ENCODE peak calls at places on chromosomes 4 and X, in nine cellular contexts. R is PC-9; T is Peyer's patch; N is WERI-Rb-1; H is prostate gland; K is CD4-positive, alpha-beta T cell; D is substantia nigra; V is kidney; U is iPS DF 6.9. J is an unnamed sample.

GRCh38 chr4:186392017-186392416 is 126.0 kb downstream of the F11 start:
- DNase-seq in R (no peak), T (no peak), N (no peak), H (no peak), K (no peak), D (no peak), V (no peak), U (no peak), J (no peak)

GRCh38 chr4:113026556-113026955 is 22.9 kb upstream of the ANK2 start:
- DNase-seq in R (no peak), T (no peak), N (no peak), H (no peak), K (no peak), D (no peak), V (no peak), U (no peak), J (no peak)

GRCh38 chrX:152897216-152898144 is at the start of gene ZNF185:
- DNase-seq in R (peak), T (no peak), N (no peak), H (peak), K (no peak), D (no peak), V (peak), U (no peak), J (no peak)

GRCh38 chrX:129593137-129593536 is 53.1 kb downstream of the OCRL start:
- DNase-seq in R (peak), T (no peak), N (no peak), H (no peak), K (no peak), D (no peak), V (no peak), U (no peak), J (no peak)

GRCh38 chrX:101658661-101659477 is 781 bp downstream of the ARMCX2 start:
- DNase-seq in R (no peak), T (peak), N (peak), H (peak), K (peak), D (peak), V (peak), U (no peak), J (no peak)

GRCh38 chrX:110532527-110532926 is 173.9 kb downstream of the RTL9 start:
- DNase-seq in R (no peak), T (no peak), N (no peak), H (no peak), K (no peak), D (no peak), V (no peak), U (no peak), J (no peak)

GRCh38 chrX:16114640-16115039 is 8.7 kb upstream of the GRPR start:
- DNase-seq in R (no peak), T (no peak), N (no peak), H (no peak), K (no peak), D (no peak), V (no peak), U (no peak), J (no peak)

GRCh38 chrX:32744906-32745305 is 466.4 kb downstream of the DMD start:
- DNase-seq in R (no peak), T (no peak), N (no peak), H (no peak), K (no peak), D (no peak), V (no peak), U (no peak), J (no peak)

GRCh38 chrX:23885803-23886202 is 21.9 kb downstream of the APOO start:
- DNase-seq in R (no peak), T (no peak), N (no peak), H (no peak), K (no peak), D (no peak), V (no peak), U (no peak), J (no peak)

GRCh38 chrX:21725498-21725897 is 32.4 kb downstream of the SMPX start:
- DNase-seq in R (no peak), T (no peak), N (peak), H (no peak), K (no peak), D (no peak), V (no peak), U (no peak), J (no peak)

GRCh38 chr4:36312511-36312910 is 31.1 kb downstream of the DTHD1 start:
- DNase-seq in R (no peak), T (no peak), N (peak), H (no peak), K (no peak), D (no peak), V (no peak), U (no peak), J (no peak)

GRCh38 chr4:11130195-11130975 is 298.3 kb downstream of the HS3ST1 start:
- DNase-seq in R (no peak), T (no peak), N (no peak), H (no peak), K (no peak), D (no peak), V (no peak), U (no peak), J (peak)

GRCh38 chr4:37802068-37802666 is 24.3 kb upstream of the PGM2 start:
- DNase-seq in R (peak), T (peak), N (peak), H (peak), K (no peak), D (no peak), V (no peak), U (peak), J (peak)

GRCh38 chr4:16794816-16795445 is 103.5 kb downstream of the LDB2 start:
- DNase-seq in R (no peak), T (peak), N (peak), H (no peak), K (no peak), D (no peak), V (no peak), U (peak), J (peak)

GRCh38 chr4:87270144-87270543 is 49.7 kb upstream of the KLHL8 start:
- DNase-seq in R (peak), T (peak), N (peak), H (peak), K (no peak), D (no peak), V (no peak), U (peak), J (peak)

GRCh38 chrX:150155396-150156048 is 207.6 kb upstream of the MAMLD1 start:
- DNase-seq in R (peak), T (peak), N (no peak), H (no peak), K (no peak), D (no peak), V (peak), U (no peak), J (no peak)

GRCh38 chr4:25608644-25609043 is 47.0 kb upstream of the SLC34A2 start:
- DNase-seq in R (no peak), T (no peak), N (no peak), H (no peak), K (no peak), D (no peak), V (no peak), U (no peak), J (no peak)

GRCh38 chrX:76279007-76279406 is 106.1 kb downstream of the PBDC1 start:
- DNase-seq in R (no peak), T (peak), N (peak), H (peak), K (peak), D (no peak), V (no peak), U (peak), J (no peak)

GRCh38 chrX:154411981-154412340 is 622 bp downstream of the TAFAZZIN start:
- DNase-seq in R (no peak), T (peak), N (peak), H (peak), K (no peak), D (no peak), V (peak), U (no peak), J (peak)

GRCh38 chrX:53073115-53073581 is 9.0 kb upstream of the TSPYL2 start:
- DNase-seq in R (no peak), T (no peak), N (peak), H (no peak), K (no peak), D (no peak), V (peak), U (no peak), J (no peak)

GRCh38 chrX:154379569-154379951 is 465 bp downstream of the EMD start:
- DNase-seq in R (no peak), T (no peak), N (no peak), H (no peak), K (no peak), D (no peak), V (no peak), U (no peak), J (no peak)

GRCh38 chrX:84187501-84188319 is at the start of gene RPS6KA6:
- DNase-seq in R (no peak), T (peak), N (peak), H (peak), K (no peak), D (peak), V (peak), U (no peak), J (peak)

GRCh38 chr4:139858436-139859225 is 193.0 kb downstream of the MGST2 start:
- DNase-seq in R (no peak), T (no peak), N (no peak), H (no peak), K (no peak), D (no peak), V (no peak), U (no peak), J (no peak)

GRCh38 chrX:7711167-7711566 is 131.8 kb upstream of the VCX start:
- DNase-seq in R (no peak), T (no peak), N (no peak), H (no peak), K (no peak), D (no peak), V (no peak), U (no peak), J (no peak)

GRCh38 chr4:5728451-5728850 is 17.4 kb downstream of the EVC start:
- DNase-seq in R (no peak), T (no peak), N (no peak), H (no peak), K (no peak), D (no peak), V (no peak), U (no peak), J (no peak)

GRCh38 chrX:139360356-139360755 is 170.2 kb upstream of the F9 start:
- DNase-seq in R (no peak), T (no peak), N (no peak), H (no peak), K (no peak), D (no peak), V (no peak), U (no peak), J (no peak)

GRCh38 chrX:47228550-47229270 is 4.1 kb upstream of the USP11 start:
- DNase-seq in R (no peak), T (peak), N (no peak), H (no peak), K (no peak), D (no peak), V (peak), U (no peak), J (no peak)

GRCh38 chr4:25938251-25939186 is 24.5 kb downstream of the SMIM20 start:
- DNase-seq in R (no peak), T (no peak), N (no peak), H (no peak), K (no peak), D (no peak), V (no peak), U (no peak), J (no peak)

GRCh38 chr4:159151701-159152100 is 48.8 kb downstream of the RAPGEF2 start:
- DNase-seq in R (no peak), T (no peak), N (no peak), H (no peak), K (no peak), D (no peak), V (no peak), U (no peak), J (no peak)

GRCh38 chr4:76559236-76560071 is 124.4 kb downstream of the SHROOM3 start:
- DNase-seq in R (no peak), T (no peak), N (peak), H (no peak), K (no peak), D (no peak), V (no peak), U (no peak), J (no peak)

GRCh38 chr4:5782829-5783476 is 72.0 kb downstream of the EVC start:
- DNase-seq in R (no peak), T (no peak), N (no peak), H (no peak), K (no peak), D (no peak), V (peak), U (no peak), J (no peak)

GRCh38 chr4:98448923-98449322 is 187.7 kb downstream of the RAP1GDS1 start:
- DNase-seq in R (no peak), T (peak), N (no peak), H (no peak), K (no peak), D (no peak), V (no peak), U (no peak), J (no peak)

GRCh38 chr4:5366421-5366820 is 315.1 kb downstream of the STK32B start:
- DNase-seq in R (no peak), T (no peak), N (no peak), H (no peak), K (no peak), D (no peak), V (no peak), U (no peak), J (no peak)

GRCh38 chr4:85682391-85682790 is 207.4 kb downstream of the ARHGAP24 start:
- DNase-seq in R (no peak), T (no peak), N (no peak), H (no peak), K (no peak), D (no peak), V (no peak), U (no peak), J (no peak)

GRCh38 chrX:153434801-153435200 is 11.1 kb downstream of the TREX2 start:
- DNase-seq in R (no peak), T (peak), N (no peak), H (no peak), K (no peak), D (no peak), V (no peak), U (no peak), J (no peak)

GRCh38 chrX:152600853-152601635 is 36.7 kb upstream of the GABRQ start:
- DNase-seq in R (no peak), T (no peak), N (no peak), H (no peak), K (no peak), D (no peak), V (no peak), U (no peak), J (peak)

GRCh38 chr4:164772076-164772475 is 18.1 kb downstream of the SMIM31 start:
- DNase-seq in R (no peak), T (no peak), N (no peak), H (no peak), K (no peak), D (no peak), V (no peak), U (no peak), J (no peak)

GRCh38 chr4:164768516-164768915 is 14.6 kb downstream of the SMIM31 start:
- DNase-seq in R (no peak), T (no peak), N (no peak), H (no peak), K (no peak), D (no peak), V (no peak), U (no peak), J (no peak)

GRCh38 chr4:164765096-164765495 is 11.2 kb downstream of the SMIM31 start:
- DNase-seq in R (no peak), T (no peak), N (no peak), H (no peak), K (no peak), D (no peak), V (no peak), U (no peak), J (no peak)

GRCh38 chr4:164770051-164770724 is 16.3 kb downstream of the SMIM31 start:
- DNase-seq in R (no peak), T (no peak), N (no peak), H (peak), K (no peak), D (no peak), V (no peak), U (no peak), J (no peak)

DNA sequence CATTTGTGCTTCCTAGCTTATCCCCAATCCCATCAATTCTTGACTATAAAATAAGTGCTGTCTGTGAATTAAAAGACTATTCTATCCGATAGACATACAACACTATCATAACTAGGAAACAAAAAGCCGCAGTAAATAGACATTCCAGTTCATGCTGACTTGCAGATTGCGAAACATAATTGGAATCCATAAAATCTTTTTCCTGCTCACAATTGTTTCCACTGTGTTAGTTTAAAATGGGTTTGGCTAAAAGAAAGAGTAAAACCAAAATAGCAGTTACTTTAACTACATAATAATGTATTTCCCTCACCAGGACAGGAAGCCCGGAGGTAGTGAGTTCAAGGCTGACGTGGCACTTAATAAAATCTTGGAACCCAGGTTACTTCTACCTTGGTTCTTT is 17.2 kb downstream of the SMIM31 start:
- DNase-seq in R (no peak), T (no peak), N (no peak), H (no peak), K (no peak), D (no peak), V (no peak), U (no peak), J (no peak)
- H3K27ac ChIP-seq in R (no peak), T (no peak), N (no peak), H (peak), K (no peak), D (no peak), V (no peak), U (no peak), J (no peak)

GRCh38 chr4:140901736-140902336 is 145.7 kb upstream of the TBC1D9 start:
- DNase-seq in R (no peak), T (no peak), N (no peak), H (no peak), K (no peak), D (no peak), V (no peak), U (no peak), J (no peak)
- H3K27ac ChIP-seq in R (no peak), T (no peak), N (no peak), H (no peak), K (no peak), D (no peak), V (no peak), U (no peak), J (no peak)

GRCh38 chrX:120301497-120301896 is 9.8 kb downstream of the TMEM255A start:
- DNase-seq in R (no peak), T (no peak), N (no peak), H (no peak), K (no peak), D (no peak), V (no peak), U (no peak), J (no peak)

GRCh38 chrX:120304241-120304640 is 7.0 kb downstream of the TMEM255A start:
- DNase-seq in R (no peak), T (no peak), N (no peak), H (no peak), K (no peak), D (no peak), V (no peak), U (no peak), J (no peak)

GRCh38 chrX:120302434-120302833 is 8.8 kb downstream of the TMEM255A start:
- DNase-seq in R (no peak), T (peak), N (no peak), H (no peak), K (peak), D (no peak), V (no peak), U (no peak), J (no peak)

GRCh38 chrX:120299928-120300327 is 11.3 kb downstream of the TMEM255A start:
- DNase-seq in R (no peak), T (no peak), N (no peak), H (no peak), K (no peak), D (no peak), V (no peak), U (no peak), J (no peak)

GRCh38 chrX:120301960-120302359 is 9.3 kb downstream of the TMEM255A start:
- DNase-seq in R (no peak), T (no peak), N (no peak), H (no peak), K (no peak), D (no peak), V (no peak), U (no peak), J (peak)
- H3K27ac ChIP-seq in R (no peak), T (peak), N (no peak), H (no peak), K (no peak), D (no peak), V (no peak), U (no peak), J (no peak)

DNA sequence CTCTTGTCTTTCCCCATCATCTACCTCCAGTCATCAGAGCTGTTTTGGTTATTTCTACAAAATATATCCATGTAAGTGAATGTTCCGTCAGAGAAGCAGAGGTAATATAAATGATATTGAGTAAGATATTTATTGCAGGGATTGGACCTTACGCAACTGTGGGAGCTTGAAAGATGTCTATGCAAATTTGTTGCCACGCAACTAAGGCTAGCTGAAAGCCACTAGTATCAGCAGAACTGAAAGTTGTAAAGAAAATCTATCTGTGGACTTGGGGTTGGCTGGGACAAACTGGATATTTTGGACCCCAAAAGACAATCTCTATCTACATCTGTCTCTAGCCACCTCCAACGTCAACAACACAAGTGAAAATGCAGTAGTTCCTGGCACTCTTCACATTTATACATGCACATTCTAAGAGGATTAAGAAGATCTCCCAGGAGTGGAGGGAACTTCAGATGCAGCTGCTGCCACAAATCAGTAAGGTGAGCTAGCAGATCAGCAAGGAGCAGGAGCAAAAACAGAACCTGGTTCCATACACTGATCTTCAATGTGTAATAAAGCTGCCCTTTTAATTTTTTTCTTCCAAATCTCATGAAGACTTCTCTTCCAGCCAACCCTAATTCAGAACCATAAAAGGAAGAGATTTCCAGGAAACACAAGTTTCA is 8.5 kb upstream of the CCSER1 start:
- DNase-seq in R (no peak), T (no peak), N (peak), H (no peak), K (no peak), D (no peak), V (no peak), U (no peak), J (no peak)
- H3K27ac ChIP-seq in R (no peak), T (no peak), N (no peak), H (no peak), K (no peak), D (no peak), V (no peak), U (no peak), J (no peak)

DNA sequence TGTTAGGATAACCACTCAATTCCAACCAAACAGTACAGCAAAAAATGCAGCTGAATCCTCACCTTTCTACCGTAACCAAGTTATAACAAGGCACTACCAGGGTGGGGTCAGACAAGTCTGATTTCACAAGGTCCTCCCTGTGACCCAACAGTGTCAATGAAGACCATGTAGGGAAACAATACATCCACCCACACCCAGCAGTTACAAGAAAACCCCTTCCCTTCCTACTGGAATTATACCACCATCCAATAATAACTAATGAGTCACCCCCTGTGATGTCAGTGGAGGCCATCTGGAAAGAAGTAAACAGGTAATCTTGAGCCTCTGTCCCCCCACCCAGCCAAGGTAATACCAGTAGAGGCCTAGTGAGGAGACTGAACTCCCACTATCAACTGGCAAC is 117.6 kb downstream of the FGF16 start:
- DNase-seq in R (no peak), T (no peak), N (no peak), H (no peak), K (no peak), D (no peak), V (no peak), U (no peak), J (no peak)
- H3K27ac ChIP-seq in R (no peak), T (no peak), N (no peak), H (no peak), K (no peak), D (no peak), V (no peak), U (no peak), J (no peak)

GRCh38 chr4:138086471-138086870 is 155.7 kb downstream of the SLC7A11 start:
- DNase-seq in R (no peak), T (no peak), N (no peak), H (no peak), K (no peak), D (no peak), V (no peak), U (no peak), J (no peak)
- H3K27ac ChIP-seq in R (no peak), T (no peak), N (no peak), H (no peak), K (no peak), D (no peak), V (no peak), U (no peak), J (no peak)